ENCODE peak calls at places on chromosomes 6 and 20, in five cellular contexts. E is psoas muscle, N is NCI-H82, P is pancreas, U is naive B cell. T is an unnamed sample.

GRCh38 chr6:84728602-84729001 is 35.8 kb downstream of the TBX18 start:
- DNase-seq in E (no peak), N (peak), P (no peak), U (no peak), T (no peak)

GRCh38 chr6:157077251-157077650 is 246.1 kb downstream of the TMEM242 start:
- DNase-seq in E (no peak), N (no peak), P (no peak), U (no peak), T (no peak)

GRCh38 chr6:100446115-100446921 is 18.4 kb downstream of the SIM1 start:
- DNase-seq in E (peak), N (no peak), P (peak), U (no peak), T (no peak)

GRCh38 chr6:6940031-6940664 is 167.6 kb upstream of the RREB1 start:
- DNase-seq in E (no peak), N (no peak), P (no peak), U (no peak), T (no peak)

GRCh38 chr6:4581468-4582420 is 194.5 kb upstream of the CDYL start:
- DNase-seq in E (no peak), N (no peak), P (no peak), U (no peak), T (no peak)

GRCh38 chr6:77456531-77457248 is 6.6 kb downstream of the HTR1B start:
- DNase-seq in E (no peak), N (peak), P (no peak), U (no peak), T (no peak)

GRCh38 chr20:12166053-12166717 is 248.5 kb downstream of the BTBD3 start:
- DNase-seq in E (no peak), N (no peak), P (peak), U (no peak), T (no peak)

GRCh38 chr6:139577991-139578604 is 203.7 kb upstream of the CITED2 start:
- DNase-seq in E (no peak), N (no peak), P (no peak), U (no peak), T (peak)

GRCh38 chr6:42448906-42449659 is 2.6 kb downstream of the TRERF1 start:
- DNase-seq in E (no peak), N (no peak), P (no peak), U (no peak), T (no peak)

GRCh38 chr6:56807992-56808342 is 146.9 kb upstream of the BEND6 start:
- DNase-seq in E (no peak), N (no peak), P (no peak), U (no peak), T (no peak)

GRCh38 chr6:56838016-56838555 is 116.8 kb upstream of the BEND6 start:
- DNase-seq in E (no peak), N (no peak), P (no peak), U (no peak), T (no peak)

GRCh38 chr20:1204547-1204946 is 1.3 kb downstream of the C20orf202 start:
- DNase-seq in E (no peak), N (no peak), P (no peak), U (no peak), T (no peak)

GRCh38 chr6:169087436-169088046 is 166.1 kb downstream of the THBS2 start:
- DNase-seq in E (no peak), N (no peak), P (no peak), U (no peak), T (no peak)

GRCh38 chr6:129269076-129269475 is 386.1 kb downstream of the LAMA2 start:
- DNase-seq in E (no peak), N (no peak), P (no peak), U (no peak), T (no peak)

GRCh38 chr20:1125266-1125665 is 6.9 kb downstream of the PSMF1 start:
- DNase-seq in E (no peak), N (no peak), P (no peak), U (no peak), T (no peak)

GRCh38 chr6:13788820-13789219 is 25.5 kb downstream of the MCUR1 start:
- DNase-seq in E (no peak), N (no peak), P (no peak), U (no peak), T (no peak)

GRCh38 chr6:7691021-7691420 is 34.9 kb upstream of the BMP6 start:
- DNase-seq in E (no peak), N (no peak), P (peak), U (no peak), T (no peak)

GRCh38 chr20:48999890-49000870 is 45.9 kb upstream of the CSE1L start:
- DNase-seq in E (no peak), N (no peak), P (no peak), U (no peak), T (no peak)

GRCh38 chr20:25459916-25460590 is 52.6 kb downstream of the GINS1 start:
- DNase-seq in E (no peak), N (no peak), P (no peak), U (no peak), T (no peak)

GRCh38 chr6:170449231-170449630 is 103.9 kb downstream of the PSMB1 start:
- DNase-seq in E (no peak), N (no peak), P (no peak), U (no peak), T (no peak)

GRCh38 chr6:2502096-2502997 is 248.4 kb downstream of the MYLK4 start:
- DNase-seq in E (no peak), N (no peak), P (no peak), U (no peak), T (no peak)